ENCODE peak calls at places on chromosomes 5 and 9, in eight cellular contexts. M, L, I, H, S, U, Q and D are unnamed samples. For H3K9me3, the result is how much of the 10 kb centered on the place peaks cover.

GRCh38 chr5:158373623-158374375 is 514.9 kb upstream of the CLINT1 start:
- DNase-seq in M (no peak), L (no peak), I (no peak), H (no peak), S (no peak), U (no peak), Q (no peak), D (no peak)

GRCh38 chr5:68823301-68823700 is 270.5 kb upstream of the SLC30A5 start:
- DNase-seq in M (no peak), L (no peak), I (no peak), H (no peak), S (no peak), U (no peak), Q (no peak), D (no peak)

GRCh38 chr5:157247267-157247666 is 18.7 kb upstream of the CYFIP2 start:
- DNase-seq in M (no peak), L (no peak), I (no peak), H (no peak), S (no peak), U (no peak), Q (no peak), D (no peak)

GRCh38 chr9:135410831-135411473 is 68.6 kb upstream of the PPP1R26 start:
- DNase-seq in M (no peak), L (no peak), I (no peak), H (no peak), S (no peak), U (peak), Q (no peak), D (no peak)

GRCh38 chr9:12464910-12465512 is 228.2 kb upstream of the TYRP1 start:
- DNase-seq in M (no peak), L (no peak), I (no peak), H (no peak), S (no peak), U (no peak), Q (peak), D (no peak)

GRCh38 chr5:112706446-112707016 is 31.2 kb upstream of the APC start:
- DNase-seq in M (no peak), L (no peak), I (no peak), H (no peak), S (no peak), U (no peak), Q (no peak), D (no peak)

GRCh38 chr5:173772407-173773059 is 115.6 kb upstream of the CPEB4 start:
- DNase-seq in M (no peak), L (no peak), I (no peak), H (no peak), S (no peak), U (no peak), Q (no peak), D (no peak)

GRCh38 chr5:92268343-92268742 is 885.2 kb upstream of the ARRDC3 start:
- DNase-seq in M (no peak), L (no peak), I (no peak), H (no peak), S (no peak), U (no peak), Q (no peak), D (no peak)

GRCh38 chr5:147565524-147565923 is 55.7 kb upstream of the DPYSL3 start:
- DNase-seq in M (no peak), L (peak), I (no peak), H (no peak), S (no peak), U (no peak), Q (no peak), D (no peak)

GRCh38 chr9:16689352-16689938 is 181.0 kb downstream of the BNC2 start:
- DNase-seq in M (peak), L (no peak), I (peak), H (no peak), S (peak), U (no peak), Q (no peak), D (no peak)

GRCh38 chr5:12250454-12250853 is 346.2 kb upstream of the CTNND2 start:
- DNase-seq in M (no peak), L (no peak), I (no peak), H (no peak), S (no peak), U (no peak), Q (no peak), D (no peak)
- H3K9me3 ChIP-seq in M (under half), L (under half), I (under half), H (under half), S (under half), U (under half), Q (under half), D (under half)

GRCh38 chr9:69773258-69773657 is 13.4 kb upstream of the PTAR1 start:
- DNase-seq in M (no peak), L (no peak), I (no peak), H (no peak), S (no peak), U (no peak), Q (no peak), D (no peak)

GRCh38 chr9:69762527-69762926 is 2.7 kb upstream of the PTAR1 start:
- DNase-seq in M (no peak), L (no peak), I (no peak), H (no peak), S (no peak), U (no peak), Q (no peak), D (no peak)

GRCh38 chr9:69771775-69772418 is 12.1 kb upstream of the PTAR1 start:
- DNase-seq in M (no peak), L (no peak), I (no peak), H (no peak), S (no peak), U (no peak), Q (no peak), D (no peak)

GRCh38 chr9:69768716-69769115 is 8.9 kb upstream of the PTAR1 start:
- DNase-seq in M (no peak), L (no peak), I (no peak), H (no peak), S (no peak), U (no peak), Q (no peak), D (no peak)

GRCh38 chr9:69768101-69768500 is 8.3 kb upstream of the PTAR1 start:
- DNase-seq in M (no peak), L (no peak), I (no peak), H (no peak), S (no peak), U (no peak), Q (no peak), D (no peak)
- H3K9me3 ChIP-seq in M (under half), L (under half), I (under half), H (under half), S (under half), U (under half), Q (under half), D (under half)

DNA sequence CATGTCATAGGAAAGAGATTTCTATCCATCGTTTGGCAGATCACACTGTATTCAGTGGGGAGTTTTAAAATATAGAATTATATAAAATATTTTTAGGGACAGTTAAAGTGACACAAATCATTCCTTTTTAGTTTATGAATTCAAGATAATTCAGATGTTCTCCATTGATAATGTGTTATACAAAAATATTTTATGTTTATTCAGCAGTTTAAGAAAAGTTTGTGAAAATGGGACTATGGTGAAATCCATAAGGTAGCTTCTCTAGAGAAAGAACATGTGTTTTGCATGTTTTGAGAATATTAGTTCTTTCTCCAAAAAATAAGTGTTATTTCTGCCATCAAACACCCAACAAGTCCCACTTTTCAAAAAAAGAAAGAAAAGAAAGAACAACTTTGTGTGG is 122.9 kb downstream of the EMB start:
- DNase-seq in M (no peak), L (no peak), I (no peak), H (no peak), S (no peak), U (no peak), Q (no peak), D (no peak)
- H3K9me3 ChIP-seq in M (under half), L (under half), I (under half), H (under half), S (under half), U (under half), Q (under half), D (under half)

GRCh38 chr9:25850803-25851202 is 172.6 kb upstream of the TUSC1 start:
- DNase-seq in M (no peak), L (no peak), I (no peak), H (no peak), S (no peak), U (no peak), Q (no peak), D (no peak)
- H3K9me3 ChIP-seq in M (under half), L (under half), I (under half), H (under half), S (under half), U (under half), Q (under half), D (under half)

GRCh38 chr9:118444403-118444802 is 740.2 kb downstream of the TLR4 start:
- DNase-seq in M (no peak), L (no peak), I (no peak), H (no peak), S (no peak), U (no peak), Q (no peak), D (no peak)

GRCh38 chr9:118446962-118447490 is 742.8 kb downstream of the TLR4 start:
- DNase-seq in M (no peak), L (no peak), I (no peak), H (no peak), S (no peak), U (no peak), Q (no peak), D (no peak)

GRCh38 chr9:118455259-118455658 is 751.1 kb downstream of the TLR4 start:
- DNase-seq in M (no peak), L (no peak), I (no peak), H (no peak), S (no peak), U (no peak), Q (no peak), D (no peak)

DNA sequence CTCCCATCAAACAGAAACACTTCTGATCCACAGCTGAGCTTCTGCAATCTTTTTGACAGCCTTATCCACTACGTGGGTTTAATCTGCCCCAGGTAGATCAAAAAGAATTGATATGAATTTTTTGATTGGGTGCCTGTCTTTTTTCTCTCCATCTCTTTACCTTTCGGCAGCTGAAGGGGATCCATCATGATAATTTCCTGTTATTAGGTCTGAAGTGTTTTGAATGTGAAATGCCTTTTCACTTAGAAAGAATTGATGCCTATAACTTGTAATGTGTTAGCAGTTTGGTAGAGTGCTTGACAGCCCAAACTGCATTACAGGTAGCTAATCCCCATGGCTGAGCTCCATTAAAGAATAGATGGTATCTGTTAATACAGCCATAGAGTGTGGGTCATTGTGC is 745.4 kb downstream of the TLR4 start:
- DNase-seq in M (no peak), L (no peak), I (no peak), H (no peak), S (no peak), U (no peak), Q (no peak), D (no peak)
- H3K9me3 ChIP-seq in M (under half), L (under half), I (under half), H (under half), S (under half), U (under half), Q (under half), D (under half)